ENCODE peak calls at places on chromosomes 2 and 18, in seven cellular contexts. J is AG09309; P is CD8-positive, alpha-beta T cell; S is left ventricle myocardium inferior; N is heart right ventricle; R is choroid plexus epithelial cell; E is epithelial cell of esophagus. M is an unnamed sample.

GRCh38 chr2:65278450-65279030 is 50.9 kb downstream of the ACTR2 start:
- DNase-seq in P (no peak), N (no peak), J (no peak), E (no peak), R (peak), S (no peak), M (peak)

GRCh38 chr2:172373076-172373475 is 54.3 kb upstream of the ITGA6 start:
- DNase-seq in R (no peak), P (no peak), J (no peak), E (no peak), N (no peak), S (no peak), M (no peak)

GRCh38 chr2:235675678-235676535 is 182.1 kb downstream of the AGAP1 start:
- DNase-seq in J (no peak), P (no peak), N (no peak), S (no peak), E (peak), R (peak), M (peak)

GRCh38 chr2:74206180-74206688 is 7.8 kb downstream of the MTHFD2 start:
- DNase-seq in E (peak), P (peak), N (no peak), R (peak), S (no peak), J (no peak), M (peak)

GRCh38 chr2:242060212-242060835 is 190.8 kb downstream of the RTP5 start:
- DNase-seq in P (no peak), N (no peak), E (peak), S (no peak), R (peak), J (peak), M (peak)

GRCh38 chr2:40507429-40507828 is 55.5 kb upstream of the SLC8A1 start:
- DNase-seq in R (no peak), J (no peak), P (no peak), S (no peak), E (no peak), N (no peak), M (no peak)

GRCh38 chr2:18498531-18498930 is 61.9 kb downstream of the RDH14 start:
- DNase-seq in N (no peak), J (no peak), S (no peak), P (no peak), E (peak), R (peak), M (no peak)

GRCh38 chr2:234363011-234363487 is 133.8 kb downstream of the ARL4C start:
- DNase-seq in P (no peak), J (no peak), N (no peak), E (no peak), R (peak), S (no peak), M (peak)

GRCh38 chr2:6791682-6792081 is 74.0 kb downstream of the CMPK2 start:
- DNase-seq in E (no peak), S (no peak), N (no peak), R (no peak), P (no peak), J (no peak), M (no peak)

GRCh38 chr2:86679036-86679435 is 41.1 kb upstream of the RMND5A start:
- DNase-seq in E (no peak), P (no peak), N (no peak), J (no peak), R (no peak), S (no peak), M (no peak)

GRCh38 chr2:33242845-33243244 is 233.6 kb upstream of the RASGRP3 start:
- DNase-seq in R (peak), N (no peak), P (no peak), E (peak), S (no peak), J (peak), M (peak)

DNA sequence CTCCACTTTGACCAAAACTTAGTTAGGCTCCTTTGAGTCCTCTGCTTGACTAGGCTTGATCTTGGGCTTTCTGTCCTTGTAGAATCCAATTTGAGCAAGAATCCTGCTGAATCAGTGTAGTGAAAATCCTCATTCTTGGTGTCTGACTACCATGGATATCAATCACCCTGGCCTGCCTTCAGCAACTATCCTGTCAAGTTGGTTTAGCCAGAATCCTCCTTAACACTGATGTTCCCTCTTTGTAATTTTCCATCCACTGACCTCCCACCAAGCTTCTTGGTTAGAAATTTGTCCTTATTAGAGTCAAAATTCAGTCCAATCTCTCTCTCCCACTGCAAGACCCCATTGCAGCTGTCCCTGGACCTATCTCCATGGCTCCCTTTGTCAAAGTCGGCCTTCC is 494 bp upstream of the RBM45 start:
- DNase-seq in P (no peak), S (no peak), E (no peak), R (no peak), J (no peak), N (no peak), M (no peak)
- H3K4me3 ChIP-seq in P (peak), S (peak), E (no peak), R (no peak), J (no peak), N (peak), M (peak)

GRCh38 chr2:60106836-60107529 is 446.5 kb downstream of the BCL11A start:
- DNase-seq in E (no peak), R (no peak), P (no peak), S (peak), N (peak), J (no peak), M (no peak)

GRCh38 chr2:60104514-60105501 is 448.6 kb downstream of the BCL11A start:
- DNase-seq in P (no peak), E (peak), S (no peak), N (no peak), J (no peak), R (no peak), M (no peak)

GRCh38 chr2:60105868-60106267 is 447.6 kb downstream of the BCL11A start:
- DNase-seq in N (no peak), E (no peak), J (no peak), S (no peak), R (no peak), P (no peak), M (no peak)

DNA sequence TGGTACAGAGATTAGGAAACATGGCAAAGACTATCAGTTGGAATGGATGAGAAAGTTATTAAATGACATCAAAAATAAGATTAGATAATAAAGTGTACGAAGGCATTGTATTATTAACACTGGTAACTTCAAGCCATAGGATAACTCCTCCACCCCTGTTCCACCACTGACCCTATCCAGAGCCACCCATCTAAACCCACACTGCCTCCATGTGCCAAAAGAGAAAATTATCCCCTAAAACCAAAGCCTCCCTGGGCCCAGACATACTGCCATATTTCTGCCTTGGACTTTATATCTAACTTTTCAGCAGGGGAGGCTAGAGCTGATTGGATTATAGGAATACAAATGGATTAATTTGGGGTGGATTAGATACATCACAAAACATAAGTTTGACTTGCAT is 443.7 kb downstream of the BCL11A start:
- DNase-seq in E (no peak), S (no peak), R (no peak), P (no peak), J (no peak), N (no peak), M (no peak)
- TF ChIP-seq CTCF in E (no peak), S (no peak), R (no peak), P (no peak), J (no peak), N (no peak), M (no peak)

GRCh38 chr18:70422061-70422965 is 133.5 kb downstream of the SOCS6 start:
- DNase-seq in S (peak), P (no peak), E (peak), J (peak), R (peak), N (peak), M (peak)

GRCh38 chr18:70419526-70419925 is 130.7 kb downstream of the SOCS6 start:
- DNase-seq in R (peak), P (no peak), E (peak), J (peak), N (no peak), S (no peak), M (peak)

GRCh38 chr18:70421471-70421870 is 132.6 kb downstream of the SOCS6 start:
- DNase-seq in R (peak), N (no peak), E (peak), S (no peak), P (no peak), J (no peak), M (peak)

GRCh38 chr18:70418551-70419311 is 129.9 kb downstream of the SOCS6 start:
- DNase-seq in E (no peak), R (no peak), P (no peak), J (no peak), N (no peak), S (no peak), M (no peak)

DNA sequence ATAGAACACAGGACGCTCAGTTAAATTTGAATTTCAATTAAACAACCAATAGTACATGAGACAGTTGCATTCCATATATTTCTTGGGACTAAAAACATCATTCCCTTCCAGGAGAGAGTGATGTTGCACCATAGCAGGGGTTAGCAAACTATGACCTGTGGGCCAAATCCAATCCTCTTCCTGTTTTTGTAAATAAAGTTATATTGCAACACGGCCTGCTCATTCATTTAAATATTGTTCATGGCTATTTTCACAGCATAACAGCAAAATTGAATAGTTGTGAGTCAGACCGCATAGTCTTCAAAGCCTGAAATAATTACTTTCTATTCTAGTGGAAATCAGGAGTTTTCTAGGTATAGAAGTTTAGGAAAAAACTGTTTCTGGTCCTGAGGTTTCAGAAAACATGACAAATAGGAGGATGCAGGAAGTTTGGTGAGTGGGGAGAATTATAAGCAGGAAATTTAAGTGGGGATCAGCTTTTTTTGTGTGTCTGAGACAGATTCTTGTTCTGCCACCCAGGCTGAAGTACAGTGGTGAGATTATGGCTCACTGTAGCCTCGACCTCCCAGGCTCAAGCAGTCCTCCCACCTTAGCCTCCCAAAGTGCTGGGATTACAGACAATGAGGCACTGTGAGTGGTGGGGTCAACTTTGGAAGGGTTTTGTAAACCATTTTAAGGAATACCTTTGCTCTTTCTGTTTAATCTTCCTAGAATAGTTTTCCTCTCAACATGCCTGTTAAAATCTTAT is 131.5 kb downstream of the SOCS6 start:
- DNase-seq in N (no peak), E (peak), R (peak), S (no peak), P (no peak), J (peak), M (peak)
- H3K4me3 ChIP-seq in N (no peak), E (no peak), R (no peak), S (no peak), P (no peak), J (no peak), M (no peak)

GRCh38 chr2:240914645-240915525 is 8.7 kb downstream of the CROCC2 start:
- DNase-seq in S (peak), R (no peak), J (no peak), N (peak), P (no peak), E (no peak), M (no peak)
- TF ChIP-seq CTCF in S (peak), R (no peak), J (no peak), N (peak), P (peak), E (no peak), M (no peak)

DNA sequence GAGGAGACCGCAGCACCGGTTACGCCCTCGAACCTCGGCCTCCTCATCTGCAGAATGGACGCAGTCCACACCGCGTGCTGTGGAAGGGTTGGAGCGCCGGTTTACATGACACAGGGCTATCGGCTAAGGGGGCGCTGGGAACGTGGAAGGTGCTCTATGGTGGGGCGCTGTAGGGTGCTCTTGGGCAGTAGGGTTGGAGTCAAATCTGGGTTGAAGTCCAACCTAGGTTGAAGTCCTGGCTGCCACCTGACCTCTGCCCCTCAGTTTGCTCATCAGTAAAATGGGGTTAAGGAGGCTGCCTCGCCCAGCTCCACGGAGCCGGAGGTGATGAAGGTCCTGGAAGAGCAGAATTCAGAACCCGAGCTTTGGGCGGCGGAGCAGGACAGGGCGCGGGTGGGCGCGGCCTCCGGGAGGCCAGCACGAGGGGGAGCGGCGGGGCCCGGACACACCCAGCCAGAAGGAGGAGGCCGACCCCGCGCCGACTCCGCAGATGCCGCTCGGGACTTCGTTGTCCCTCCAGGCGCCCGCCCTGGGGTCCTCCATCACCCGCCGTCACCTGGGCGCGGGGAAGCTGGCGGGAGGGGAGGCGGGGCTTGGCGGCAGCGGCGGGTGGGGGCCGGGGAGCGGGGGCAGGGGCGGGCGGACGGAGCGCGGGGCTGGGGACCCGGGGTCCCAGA is 561 bp upstream of the GAREM2 start:
- DNase-seq in R (no peak), S (no peak), N (no peak), E (no peak), J (no peak), P (no peak), M (no peak)
- H3K4me3 ChIP-seq in R (peak), S (peak), N (peak), E (no peak), J (no peak), P (peak), M (peak)

GRCh38 chr2:20623241-20623640 is 27.7 kb downstream of the HS1BP3 start:
- DNase-seq in N (no peak), P (no peak), E (no peak), J (no peak), S (peak), R (no peak), M (no peak)

GRCh38 chr2:20621366-20622295 is 29.3 kb downstream of the HS1BP3 start:
- DNase-seq in J (no peak), S (peak), P (no peak), E (no peak), R (no peak), N (no peak), M (no peak)

GRCh38 chr2:20623741-20624155 is 27.1 kb downstream of the HS1BP3 start:
- DNase-seq in S (peak), J (no peak), R (no peak), P (no peak), E (no peak), N (no peak), M (no peak)

GRCh38 chr2:20622731-20623130 is 28.2 kb downstream of the HS1BP3 start:
- DNase-seq in N (peak), J (no peak), E (no peak), S (peak), P (no peak), R (no peak), M (no peak)

DNA sequence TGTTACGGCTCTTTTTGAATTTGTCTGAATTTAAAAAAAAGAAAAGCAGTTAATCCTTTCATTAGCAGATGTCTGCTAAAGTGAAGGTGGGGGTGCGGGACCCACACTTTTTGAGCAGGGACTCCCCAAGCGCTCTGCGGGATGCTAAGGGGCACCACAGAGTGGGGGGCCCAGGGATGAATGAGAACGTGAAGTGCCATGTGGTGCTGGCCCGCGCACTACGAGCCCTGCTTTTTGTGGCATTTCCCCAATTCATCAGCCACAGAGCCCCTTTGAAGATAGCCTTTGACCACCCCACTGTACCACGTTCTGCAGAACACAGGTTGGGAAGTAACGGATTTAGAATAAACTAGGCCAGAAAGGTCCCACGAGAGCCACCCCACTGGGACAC is 28.6 kb downstream of the HS1BP3 start:
- DNase-seq in N (no peak), S (peak), R (no peak), J (no peak), E (no peak), P (no peak), M (no peak)
- TF ChIP-seq CTCF in N (no peak), S (no peak), R (no peak), J (no peak), E (no peak), P (no peak), M (no peak)

GRCh38 chr2:67234443-67234842 is 162.7 kb upstream of the ETAA1 start:
- DNase-seq in R (peak), P (no peak), E (peak), N (no peak), S (no peak), J (peak), M (peak)
- H3K4me3 ChIP-seq in R (no peak), P (no peak), E (no peak), N (no peak), S (no peak), J (no peak), M (no peak)

DNA sequence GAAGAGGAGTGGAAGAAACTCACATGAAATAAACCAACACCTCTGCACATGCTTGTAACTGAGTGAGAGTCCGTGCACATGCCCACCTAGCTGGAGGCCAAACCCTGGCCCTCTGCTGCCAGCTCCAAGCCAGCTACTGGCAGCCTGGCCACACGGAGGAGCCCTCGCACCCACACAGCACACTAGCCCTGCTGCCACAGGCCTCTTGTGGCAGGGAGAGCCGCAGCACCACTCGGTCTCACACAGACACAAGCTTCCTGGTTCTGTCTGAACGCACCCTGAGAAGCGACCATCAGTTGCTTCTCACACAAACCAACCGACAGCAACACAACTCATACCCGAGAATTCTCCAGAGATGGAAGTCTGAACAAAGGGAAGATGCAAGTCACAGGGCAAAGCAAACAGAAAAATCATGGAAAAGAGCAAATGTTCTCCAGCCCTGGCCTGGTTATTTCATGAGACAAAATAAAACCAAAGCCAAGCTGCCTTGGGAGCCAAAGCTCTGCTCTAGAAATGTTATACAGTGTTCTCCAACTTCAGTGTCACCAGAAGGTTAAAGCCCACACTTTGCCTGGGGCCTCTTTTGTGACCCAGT is 65.1 kb downstream of the FBXO15 start:
- DNase-seq in J (peak), R (peak), S (peak), E (peak), N (peak), P (peak), M (peak)
- TF ChIP-seq CTCF in J (peak), R (peak), S (peak), E (peak), N (peak), P (no peak), M (peak)

M was measured in fibroblast of the aortic adventitia.